ENCODE peak calls at places on chromosomes 16 and 17, in eight cellular contexts. K is stimulated activated CD4-positive, alpha-beta T cell treated with anti-CD3 and anti-CD28 coated beads, TNF-alpha, amount 100 ng/mL, for 48 hours; U is left cardiac atrium; T is activated naive CD8-positive, alpha-beta T cell treated with anti-CD3 and anti-CD28 coated beads, Interleukin-2, amount 50 U/mL, for 24 hours; B is type B pancreatic cell; E is GM04504; N is NCI-H1105 treated with DMSO at 0.1 percent for 48 hours; R is neural progenitor cell. Y is an unnamed sample.

GRCh38 chr17:21573961-21574610 is 118.2 kb upstream of the KCNJ18 start:
- DNase-seq in K (no peak), U (peak; percentile 78), T (peak; percentile 17), B (no peak), E (peak; percentile 68), N (no peak), R (no peak), Y (no peak)

GRCh38 chr17:8954339-8954738 is 11.2 kb downstream of the PIK3R5 start:
- DNase-seq in K (no peak), U (peak; percentile 58), T (peak; percentile 69), B (peak; percentile 64), E (no peak), N (no peak), R (peak; percentile 22), Y (peak; percentile 65)

GRCh38 chr16:68250951-68251350 is 5.8 kb downstream of the PLA2G15 start:
- DNase-seq in K (no peak), U (no peak), T (no peak), B (no peak), E (no peak), N (no peak), R (no peak), Y (no peak)

GRCh38 chr17:37117743-37118142 is 169.0 kb downstream of the AATF start:
- DNase-seq in K (no peak), U (no peak), T (no peak), B (no peak), E (no peak), N (no peak), R (peak; percentile 44), Y (no peak)

GRCh38 chr17:65472602-65473001 is 88.8 kb downstream of the AXIN2 start:
- DNase-seq in K (no peak), U (peak; percentile 60), T (no peak), B (no peak), E (peak; percentile 50), N (no peak), R (no peak), Y (no peak)

GRCh38 chr16:88383401-88384221 is 852 bp downstream of the ZNF469 start:
- DNase-seq in K (peak; percentile 12), U (no peak), T (peak; percentile 26), B (no peak), E (peak; percentile 42), N (no peak), R (peak; percentile 58), Y (no peak)

GRCh38 chr17:32281011-32281451 is 15.4 kb downstream of the RHBDL3 start:
- DNase-seq in K (no peak), U (peak; percentile 48), T (no peak), B (no peak), E (no peak), N (peak; percentile 95), R (peak; percentile 78), Y (no peak)

GRCh38 chr16:57244767-57245471 is at the start of gene ARL2BP:
- DNase-seq in K (peak; percentile 95), U (peak; percentile 99), T (peak; percentile 98), B (peak; percentile 99), E (peak; percentile 96), N (peak; percentile 88), R (peak; percentile 99), Y (peak; percentile 99)

GRCh38 chr17:49450735-49451134 is 36.1 kb upstream of the PHB1 start:
- DNase-seq in K (no peak), U (no peak), T (no peak), B (no peak), E (no peak), N (no peak), R (no peak), Y (no peak)

GRCh38 chr17:1590031-1590746 is 27.6 kb upstream of the PITPNA start:
- DNase-seq in K (no peak), U (peak; percentile 89), T (peak; percentile 41), B (no peak), E (peak; percentile 66), N (no peak), R (no peak), Y (no peak)

GRCh38 chr17:16940116-16940881 is 31.6 kb downstream of the TNFRSF13B start:
- DNase-seq in K (no peak), U (peak; percentile 12), T (no peak), B (no peak), E (no peak), N (no peak), R (peak; percentile 21), Y (peak; percentile 71)

GRCh38 chr17:76532072-76532651 is 5.3 kb downstream of the CYGB start:
- DNase-seq in K (no peak), U (no peak), T (no peak), B (no peak), E (no peak), N (no peak), R (no peak), Y (no peak)

GRCh38 chr16:4314532-4315184 is 1.2 kb upstream of the GLIS2 start:
- DNase-seq in K (no peak), U (peak; percentile 46), T (peak; percentile 26), B (no peak), E (no peak), N (peak; percentile 1), R (peak; percentile 55), Y (peak; percentile 88)

GRCh38 chr16:27291722-27292240 is 22.0 kb upstream of the IL4R start:
- DNase-seq in K (no peak), U (no peak), T (no peak), B (no peak), E (no peak), N (no peak), R (no peak), Y (no peak)

GRCh38 chr17:9802294-9802693 is 10.9 kb upstream of the DHRS7C start:
- DNase-seq in K (no peak), U (peak; percentile 38), T (no peak), B (no peak), E (peak; percentile 19), N (no peak), R (no peak), Y (peak; percentile 90)

GRCh38 chr17:32865141-32865540 is 11.8 kb downstream of the MYO1D start:
- DNase-seq in K (no peak), U (no peak), T (no peak), B (no peak), E (no peak), N (no peak), R (no peak), Y (no peak)

GRCh38 chr17:28705728-28706334 is 5.9 kb downstream of the PROCA1 start:
- DNase-seq in K (no peak), U (no peak), T (no peak), B (no peak), E (no peak), N (no peak), R (no peak), Y (no peak)

GRCh38 chr17:80790021-80790765 is 201.4 kb upstream of the CHMP6 start:
- DNase-seq in K (no peak), U (no peak), T (peak; percentile 34), B (no peak), E (no peak), N (no peak), R (no peak), Y (no peak)

GRCh38 chr17:71803656-71804284 is 317.1 kb upstream of the SOX9 start:
- DNase-seq in K (no peak), U (no peak), T (no peak), B (no peak), E (no peak), N (no peak), R (no peak), Y (no peak)

GRCh38 chr17:50493744-50494143 is 14.5 kb upstream of the MYCBPAP start:
- DNase-seq in K (no peak), U (no peak), T (no peak), B (no peak), E (no peak), N (no peak), R (no peak), Y (no peak)

GRCh38 chr17:73215414-73215813 is 22.6 kb downstream of the COG1 start:
- DNase-seq in K (no peak), U (no peak), T (no peak), B (no peak), E (no peak), N (no peak), R (no peak), Y (no peak)

GRCh38 chr17:73430165-73430680 is 118.4 kb upstream of the CDC42EP4 start:
- DNase-seq in K (no peak), U (no peak), T (no peak), B (no peak), E (no peak), N (no peak), R (peak; percentile 18), Y (no peak)

GRCh38 chr16:31157136-31157535 is 7.3 kb upstream of the PRSS36 start:
- DNase-seq in K (no peak), U (peak; percentile 25), T (peak; percentile 16), B (no peak), E (no peak), N (no peak), R (no peak), Y (no peak)

GRCh38 chr16:88835383-88835782 is 21.4 kb downstream of the GALNS start:
- DNase-seq in K (no peak), U (peak; percentile 46), T (no peak), B (no peak), E (no peak), N (no peak), R (no peak), Y (no peak)

GRCh38 chr16:28308794-28309535 is 16.6 kb downstream of the SBK1 start:
- DNase-seq in K (no peak), U (no peak), T (no peak), B (no peak), E (no peak), N (no peak), R (no peak), Y (no peak)

GRCh38 chr17:29661220-29661619 is 38.5 kb upstream of the CORO6 start:
- DNase-seq in K (no peak), U (no peak), T (no peak), B (no peak), E (no peak), N (no peak), R (no peak), Y (no peak)

GRCh38 chr16:49876716-49877129 is 20.8 kb upstream of the ZNF423 start:
- DNase-seq in K (peak; percentile 43), U (peak; percentile 83), T (peak; percentile 64), B (peak; percentile 89), E (no peak), N (no peak), R (peak; percentile 83), Y (peak; percentile 93)

GRCh38 chr17:33053641-33054040 is 62.0 kb downstream of the SPACA3 start:
- DNase-seq in K (no peak), U (no peak), T (no peak), B (no peak), E (no peak), N (no peak), R (no peak), Y (no peak)

GRCh38 chr17:16435951-16436886 is 20.8 kb downstream of the TRPV2 start:
- DNase-seq in K (no peak), U (no peak), T (no peak), B (no peak), E (no peak), N (no peak), R (no peak), Y (no peak)

GRCh38 chr17:41211845-41212466 is 14.5 kb upstream of the KRTAP9-2 start:
- DNase-seq in K (no peak), U (no peak), T (no peak), B (no peak), E (peak; percentile 17), N (peak; percentile 70), R (no peak), Y (no peak)

GRCh38 chr16:84166796-84167695 is 19.8 kb downstream of the TAF1C start:
- DNase-seq in K (no peak), U (no peak), T (no peak), B (no peak), E (no peak), N (no peak), R (no peak), Y (no peak)

GRCh38 chr16:47519037-47519436 is 57.9 kb downstream of the PHKB start:
- DNase-seq in K (no peak), U (no peak), T (no peak), B (no peak), E (no peak), N (no peak), R (no peak), Y (no peak)

GRCh38 chr17:70588003-70588402 is 418.7 kb downstream of the KCNJ2 start:
- DNase-seq in K (no peak), U (no peak), T (no peak), B (no peak), E (no peak), N (no peak), R (no peak), Y (no peak)

GRCh38 chr17:1643293-1643998 is 2.1 kb downstream of the SCARF1 start:
- DNase-seq in K (peak; percentile 58), U (no peak), T (peak; percentile 46), B (no peak), E (no peak), N (peak; percentile 21), R (peak; percentile 87), Y (no peak)